ENCODE peak calls at places on chromosome 6, in seven cellular contexts. I, N, U, H, R, P and Z are unnamed samples.

GRCh38 chr6:170596426-170596825 is 12.0 kb upstream of the PDCD2 start:
- DNase-seq in I (no peak), N (no peak), U (no peak), H (no peak), R (no peak), P (no peak), Z (no peak)

GRCh38 chr6:165850434-165851019 is 187.5 kb upstream of the PDE10A start:
- DNase-seq in I (peak), N (peak), U (no peak), H (peak), R (peak), P (no peak), Z (peak)

GRCh38 chr6:137911675-137912158 is 44.7 kb downstream of the TNFAIP3 start:
- DNase-seq in I (no peak), N (no peak), U (no peak), H (no peak), R (no peak), P (no peak), Z (no peak)

GRCh38 chr6:122364084-122364483 is 35.4 kb upstream of the HSF2 start:
- DNase-seq in I (no peak), N (no peak), U (no peak), H (no peak), R (no peak), P (no peak), Z (no peak)

GRCh38 chr6:137707038-137707589 is 159.9 kb upstream of the TNFAIP3 start:
- DNase-seq in I (no peak), N (no peak), U (no peak), H (no peak), R (no peak), P (no peak), Z (no peak)

GRCh38 chr6:167341665-167342655 is 17.1 kb downstream of the TTLL2 start:
- DNase-seq in I (no peak), N (no peak), U (no peak), H (no peak), R (no peak), P (no peak), Z (no peak)

GRCh38 chr6:169172946-169173345 is 80.7 kb downstream of the THBS2 start:
- DNase-seq in I (peak), N (peak), U (no peak), H (no peak), R (no peak), P (no peak), Z (no peak)

GRCh38 chr6:122289721-122290501 is 109.5 kb upstream of the HSF2 start:
- DNase-seq in I (peak), N (peak), U (no peak), H (no peak), R (peak), P (no peak), Z (no peak)

GRCh38 chr6:156943816-156944215 is 166.6 kb downstream of the ARID1B start:
- DNase-seq in I (no peak), N (no peak), U (no peak), H (no peak), R (no peak), P (no peak), Z (no peak)

GRCh38 chr6:126015869-126016268 is 29.5 kb downstream of the TRMT11 start:
- DNase-seq in I (no peak), N (no peak), U (no peak), H (no peak), R (no peak), P (no peak), Z (no peak)

GRCh38 chr6:119110601-119111548 is 32.4 kb upstream of the FAM184A start:
- DNase-seq in I (peak), N (peak), U (no peak), H (peak), R (peak), P (no peak), Z (peak)

GRCh38 chr6:55617272-55617671 is 38.3 kb upstream of the HMGCLL1 start:
- DNase-seq in I (peak), N (peak), U (no peak), H (no peak), R (peak), P (no peak), Z (peak)

GRCh38 chr6:48110436-48111142 is 408 bp downstream of the PTCHD4 start:
- DNase-seq in I (no peak), N (no peak), U (no peak), H (no peak), R (no peak), P (no peak), Z (no peak)

GRCh38 chr6:160730911-160731310 is 28.9 kb downstream of the PLG start:
- DNase-seq in I (peak), N (no peak), U (no peak), H (no peak), R (no peak), P (no peak), Z (no peak)

GRCh38 chr6:11025911-11026635 is 18.0 kb downstream of the ELOVL2 start:
- DNase-seq in I (no peak), N (no peak), U (no peak), H (no peak), R (no peak), P (no peak), Z (no peak)

GRCh38 chr6:2028457-2029038 is 216.9 kb downstream of the GMDS start:
- DNase-seq in I (no peak), N (no peak), U (no peak), H (no peak), R (no peak), P (no peak), Z (no peak)

GRCh38 chr6:111759836-111760785 is 113.1 kb downstream of the FYN start:
- DNase-seq in I (no peak), N (peak), U (no peak), H (peak), R (peak), P (no peak), Z (no peak)

GRCh38 chr6:156731436-156731835 is 45.7 kb upstream of the ARID1B start:
- DNase-seq in I (no peak), N (peak), U (no peak), H (no peak), R (no peak), P (no peak), Z (no peak)

GRCh38 chr6:162960674-162961457 is 233.1 kb downstream of the PACRG start:
- DNase-seq in I (no peak), N (no peak), U (no peak), H (no peak), R (no peak), P (no peak), Z (no peak)